ENCODE peak calls at places on chromosomes 11 and 22, in four cellular contexts. One of them, this sample, is unnamed.

GRCh38 chr22:25120093-25120561 is 79.5 kb upstream of the CRYBB3 start:
- DNase-seq in fibroblast of mammary gland: no peak
- DNase-seq in brain microvascular endothelial cell: no peak
- DNase-seq in esophagus squamous epithelium: no peak
- DNase-seq in this sample: no peak

GRCh38 chr22:40178417-40179409 is 988 bp downstream of the TNRC6B start:
- DNase-seq in brain microvascular endothelial cell: peak
- DNase-seq in esophagus squamous epithelium: no peak
- DNase-seq in fibroblast of mammary gland: peak
- DNase-seq in this sample: peak

GRCh38 chr11:27055065-27055682 is 14.6 kb downstream of the BBOX1 start:
- DNase-seq in esophagus squamous epithelium: no peak
- DNase-seq in brain microvascular endothelial cell: peak
- DNase-seq in fibroblast of mammary gland: peak
- DNase-seq in this sample: no peak

GRCh38 chr22:50432131-50432870 is 42.5 kb downstream of the SBF1 start:
- DNase-seq in esophagus squamous epithelium: no peak
- DNase-seq in fibroblast of mammary gland: no peak
- DNase-seq in brain microvascular endothelial cell: no peak
- DNase-seq in this sample: no peak

GRCh38 chr11:72833083-72833733 is 19.0 kb downstream of the ATG16L2 start:
- DNase-seq in fibroblast of mammary gland: no peak
- DNase-seq in esophagus squamous epithelium: no peak
- DNase-seq in brain microvascular endothelial cell: no peak
- DNase-seq in this sample: no peak

GRCh38 chr11:101583180-101584128 is at the start of gene TRPC6:
- DNase-seq in fibroblast of mammary gland: peak
- DNase-seq in brain microvascular endothelial cell: peak
- DNase-seq in esophagus squamous epithelium: no peak
- DNase-seq in this sample: no peak

GRCh38 chr11:93890441-93891051 is 40.1 kb upstream of the VSTM5 start:
- DNase-seq in fibroblast of mammary gland: no peak
- DNase-seq in brain microvascular endothelial cell: no peak
- DNase-seq in esophagus squamous epithelium: no peak
- DNase-seq in this sample: no peak

GRCh38 chr11:106608677-106609076 is 409.6 kb downstream of the GUCY1A2 start:
- DNase-seq in fibroblast of mammary gland: peak
- DNase-seq in esophagus squamous epithelium: no peak
- DNase-seq in brain microvascular endothelial cell: peak
- DNase-seq in this sample: peak

GRCh38 chr11:124069429-124070401 is 28.6 kb upstream of the OR10G7 start:
- DNase-seq in fibroblast of mammary gland: peak
- DNase-seq in brain microvascular endothelial cell: peak
- DNase-seq in esophagus squamous epithelium: no peak
- DNase-seq in this sample: peak

GRCh38 chr11:36748856-36749255 is 150.8 kb upstream of the RAG2 start:
- DNase-seq in fibroblast of mammary gland: peak
- DNase-seq in esophagus squamous epithelium: no peak
- DNase-seq in brain microvascular endothelial cell: no peak
- DNase-seq in this sample: no peak

GRCh38 chr11:46332568-46333128 is 14.6 kb upstream of the DGKZ start:
- DNase-seq in brain microvascular endothelial cell: no peak
- DNase-seq in esophagus squamous epithelium: no peak
- DNase-seq in fibroblast of mammary gland: no peak
- DNase-seq in this sample: no peak

GRCh38 chr11:89456681-89457080 is 34.5 kb downstream of the NOX4 start:
- DNase-seq in brain microvascular endothelial cell: no peak
- DNase-seq in esophagus squamous epithelium: no peak
- DNase-seq in fibroblast of mammary gland: no peak
- DNase-seq in this sample: no peak

GRCh38 chr11:7688238-7688826 is 15.0 kb upstream of the CYB5R2 start:
- DNase-seq in esophagus squamous epithelium: no peak
- DNase-seq in brain microvascular endothelial cell: no peak
- DNase-seq in fibroblast of mammary gland: peak
- DNase-seq in this sample: peak

GRCh38 chr11:214083-214482 is 6.6 kb downstream of the RIC8A start:
- DNase-seq in fibroblast of mammary gland: no peak
- DNase-seq in esophagus squamous epithelium: no peak
- DNase-seq in brain microvascular endothelial cell: no peak
- DNase-seq in this sample: no peak

GRCh38 chr11:65425971-65426838 is 3.6 kb downstream of the NEAT1 start:
- DNase-seq in esophagus squamous epithelium: no peak
- DNase-seq in fibroblast of mammary gland: peak
- DNase-seq in brain microvascular endothelial cell: peak
- DNase-seq in this sample: peak

GRCh38 chr11:10407055-10407454 is 48.0 kb upstream of the AMPD3 start:
- DNase-seq in brain microvascular endothelial cell: peak
- DNase-seq in esophagus squamous epithelium: no peak
- DNase-seq in fibroblast of mammary gland: peak
- DNase-seq in this sample: peak

GRCh38 chr22:36584666-36585065 is 55.7 kb upstream of the EIF3D start:
- DNase-seq in brain microvascular endothelial cell: no peak
- DNase-seq in fibroblast of mammary gland: no peak
- DNase-seq in esophagus squamous epithelium: no peak
- DNase-seq in this sample: no peak

GRCh38 chr11:112997829-112998228 is 36.6 kb downstream of the NCAM1 start:
- DNase-seq in brain microvascular endothelial cell: no peak
- DNase-seq in fibroblast of mammary gland: no peak
- DNase-seq in esophagus squamous epithelium: no peak
- DNase-seq in this sample: no peak

GRCh38 chr11:64743591-64744543 is at the start of gene RASGRP2:
- DNase-seq in esophagus squamous epithelium: peak
- DNase-seq in brain microvascular endothelial cell: no peak
- DNase-seq in fibroblast of mammary gland: peak
- DNase-seq in this sample: no peak

GRCh38 chr22:46349238-46349637 is 13.7 kb downstream of the TRMU start:
- DNase-seq in brain microvascular endothelial cell: no peak
- DNase-seq in esophagus squamous epithelium: no peak
- DNase-seq in fibroblast of mammary gland: no peak
- DNase-seq in this sample: no peak

GRCh38 chr11:32527191-32527590 is 56.4 kb upstream of the EIF3M start:
- DNase-seq in esophagus squamous epithelium: no peak
- DNase-seq in brain microvascular endothelial cell: no peak
- DNase-seq in fibroblast of mammary gland: no peak
- DNase-seq in this sample: no peak

GRCh38 chr11:20672575-20672974 is 3.2 kb downstream of the NELL1 start:
- DNase-seq in esophagus squamous epithelium: no peak
- DNase-seq in fibroblast of mammary gland: peak
- DNase-seq in brain microvascular endothelial cell: no peak
- DNase-seq in this sample: peak

GRCh38 chr11:75279273-75279672 is 38.7 kb downstream of the TPBGL start:
- DNase-seq in esophagus squamous epithelium: no peak
- DNase-seq in brain microvascular endothelial cell: no peak
- DNase-seq in fibroblast of mammary gland: no peak
- DNase-seq in this sample: no peak

GRCh38 chr11:47394322-47395224 is 13.8 kb upstream of the SLC39A13 start:
- DNase-seq in brain microvascular endothelial cell: peak
- DNase-seq in fibroblast of mammary gland: no peak
- DNase-seq in esophagus squamous epithelium: peak
- DNase-seq in this sample: peak

DNA sequence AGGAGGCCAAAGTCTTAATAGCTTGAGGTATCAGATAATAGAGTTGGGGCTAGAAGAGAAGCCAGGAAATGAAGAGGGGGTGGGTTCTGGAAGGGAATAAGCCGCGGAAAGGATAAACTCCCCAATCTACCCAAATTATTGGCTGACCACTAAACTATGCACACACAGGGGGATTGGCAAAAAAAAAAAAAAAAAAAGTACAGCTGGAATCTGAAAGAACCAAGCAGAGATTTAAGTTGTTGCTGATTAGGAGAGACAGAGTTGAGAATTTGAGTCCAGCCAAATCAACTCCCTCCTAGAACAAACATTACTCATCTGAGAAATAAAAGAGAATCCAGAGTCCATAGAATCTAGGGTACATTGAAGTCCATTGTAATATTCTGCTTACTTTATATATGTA is 134.9 kb downstream of the CCDC81 start:
- DNase-seq in brain microvascular endothelial cell: no peak
- DNase-seq in esophagus squamous epithelium: no peak
- DNase-seq in fibroblast of mammary gland: peak
- DNase-seq in this sample: no peak
- TF ChIP-seq CTCF in brain microvascular endothelial cell: no peak
- TF ChIP-seq CTCF in esophagus squamous epithelium: no peak
- TF ChIP-seq CTCF in fibroblast of mammary gland: no peak
- TF ChIP-seq CTCF in this sample: no peak

GRCh38 chr22:37781434-37782059 is 26.2 kb upstream of the GCAT start:
- DNase-seq in esophagus squamous epithelium: no peak
- DNase-seq in brain microvascular endothelial cell: no peak
- DNase-seq in fibroblast of mammary gland: peak
- DNase-seq in this sample: no peak
- TF ChIP-seq CTCF in esophagus squamous epithelium: peak
- TF ChIP-seq CTCF in brain microvascular endothelial cell: peak
- TF ChIP-seq CTCF in fibroblast of mammary gland: peak
- TF ChIP-seq CTCF in this sample: no peak

DNA sequence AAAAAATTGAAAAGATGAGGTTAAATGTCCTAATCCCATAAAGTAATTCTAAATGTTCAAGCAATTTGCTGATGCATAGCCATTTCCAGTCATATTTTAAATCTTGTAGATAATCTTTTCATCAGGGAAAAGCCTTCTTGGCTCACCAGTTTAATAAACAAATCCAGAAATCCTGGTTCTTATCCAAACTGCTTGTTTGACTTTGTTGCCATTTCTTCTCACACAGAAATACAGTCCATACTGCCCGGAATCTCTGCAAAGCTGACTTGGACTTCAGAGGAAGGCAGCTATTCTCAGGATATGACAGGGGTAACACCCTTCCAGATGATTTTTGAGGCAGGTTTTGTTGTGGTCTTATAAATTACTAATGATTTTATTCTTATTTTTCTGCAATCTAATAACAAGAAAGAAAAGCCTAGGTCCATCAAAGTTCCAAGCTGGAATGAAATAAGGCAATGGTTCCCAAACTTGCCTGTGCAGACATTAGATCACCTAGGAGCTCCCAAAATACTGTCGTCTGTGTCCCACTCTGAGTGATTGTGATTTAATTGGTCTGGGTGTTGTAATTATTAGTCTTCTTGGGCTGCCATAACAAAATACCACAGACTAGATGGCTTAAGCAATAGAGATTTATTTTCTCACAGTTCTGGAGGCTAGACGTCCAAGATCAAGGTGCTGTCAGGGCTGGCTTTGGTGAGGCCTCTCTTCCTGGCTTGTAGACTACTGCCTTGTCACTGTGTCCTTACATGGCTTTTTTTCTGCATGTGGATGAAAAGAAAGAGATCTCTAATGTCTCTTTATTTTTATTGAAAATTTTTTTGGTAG is 55.1 kb upstream of the RCE1 start:
- DNase-seq in esophagus squamous epithelium: no peak
- DNase-seq in brain microvascular endothelial cell: no peak
- DNase-seq in fibroblast of mammary gland: no peak
- DNase-seq in this sample: no peak
- TF ChIP-seq CTCF in esophagus squamous epithelium: no peak
- TF ChIP-seq CTCF in brain microvascular endothelial cell: no peak
- TF ChIP-seq CTCF in fibroblast of mammary gland: no peak
- TF ChIP-seq CTCF in this sample: no peak

DNA sequence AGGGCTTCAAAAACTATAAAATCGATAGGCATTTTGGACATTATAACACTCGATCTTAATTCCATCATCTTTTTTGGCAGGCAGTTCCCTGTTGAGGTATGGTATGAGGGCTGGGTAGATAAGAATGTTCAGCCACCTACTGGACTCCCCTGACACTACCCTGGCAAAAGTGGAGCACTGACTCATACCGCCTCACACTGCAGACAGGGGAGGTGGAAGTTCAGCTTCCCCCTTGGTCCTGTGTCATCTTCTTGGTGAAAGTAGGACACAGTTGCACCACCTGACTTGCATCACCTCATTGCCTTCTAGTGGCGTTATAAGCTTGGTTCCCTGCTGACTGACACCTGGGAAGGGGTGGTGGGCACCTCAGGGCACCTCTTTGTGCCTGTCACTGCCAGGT is 30.4 kb downstream of the PAAF1 start:
- DNase-seq in brain microvascular endothelial cell: peak
- DNase-seq in esophagus squamous epithelium: no peak
- DNase-seq in fibroblast of mammary gland: peak
- DNase-seq in this sample: peak
- TF ChIP-seq CTCF in brain microvascular endothelial cell: no peak
- TF ChIP-seq CTCF in esophagus squamous epithelium: peak
- TF ChIP-seq CTCF in fibroblast of mammary gland: peak
- TF ChIP-seq CTCF in this sample: no peak

DNA sequence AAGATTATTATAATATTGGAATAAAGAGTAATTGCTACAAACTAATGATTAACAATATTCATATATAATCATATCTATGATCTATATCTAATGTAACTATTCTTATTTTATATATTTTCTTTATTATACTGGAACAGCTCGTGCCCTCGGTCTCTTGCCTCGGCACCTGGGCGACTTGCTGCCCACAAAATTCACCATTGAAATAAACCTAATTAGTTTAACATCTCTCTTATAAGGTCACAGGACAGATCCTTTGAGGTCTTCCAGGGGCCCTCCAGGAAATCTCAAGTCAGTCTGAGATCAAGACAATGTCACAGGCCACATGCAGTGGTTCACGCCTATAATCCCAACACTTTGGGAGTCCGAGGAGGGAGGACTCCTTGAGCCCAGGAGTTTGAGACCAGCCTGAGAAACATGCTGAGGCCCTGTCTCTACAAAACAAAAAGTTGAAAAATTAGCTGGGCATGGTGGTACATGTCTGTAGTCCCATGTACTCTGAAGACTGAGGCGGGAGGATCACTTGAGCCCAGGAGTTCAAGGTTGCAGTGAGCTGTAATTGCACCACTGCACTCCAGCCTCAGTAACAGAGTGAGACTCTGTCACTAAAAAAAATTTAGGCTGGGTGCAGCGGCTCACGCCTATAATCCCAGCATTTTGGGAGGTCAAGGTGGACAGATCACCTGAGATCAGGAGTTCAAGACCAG is 6.6 kb upstream of the TXNRD2 start:
- DNase-seq in esophagus squamous epithelium: no peak
- DNase-seq in brain microvascular endothelial cell: no peak
- DNase-seq in fibroblast of mammary gland: no peak
- DNase-seq in this sample: no peak
- TF ChIP-seq CTCF in esophagus squamous epithelium: no peak
- TF ChIP-seq CTCF in brain microvascular endothelial cell: no peak
- TF ChIP-seq CTCF in fibroblast of mammary gland: no peak
- TF ChIP-seq CTCF in this sample: no peak